ENCODE peak calls at places on chromosomes 4 and X, in ten cellular contexts. M is erythroblast; Z is putamen; Y is NCI-H524; X is H4; U is COLO829; C is hypothalamus; K is foreskin keratinocyte; H is lung; G is stimulated activated CD4-positive, alpha-beta T cell treated with anti-CD3 and anti-CD28 coated beads, Interleukin-2, amount 100 ng/mL, for 48 hours. N is an unnamed sample.

GRCh38 chr4:168993724-168994510 is 16.1 kb downstream of the CBR4 start:
- DNase-seq in Y (no peak), H (no peak), G (no peak), X (peak), Z (no peak), K (no peak), C (no peak), M (no peak), U (peak), N (no peak)

GRCh38 chr4:17060230-17060629 is 161.8 kb upstream of the LDB2 start:
- DNase-seq in H (no peak), Y (no peak), Z (no peak), C (no peak), K (no peak), M (no peak), U (no peak), X (no peak), G (no peak), N (no peak)

GRCh38 chrX:152904151-152905080 is 6.5 kb downstream of the ZNF185 start:
- DNase-seq in G (peak), M (peak), H (no peak), C (no peak), X (peak), Y (peak), K (no peak), Z (no peak), U (peak), N (peak)

GRCh38 chr4:153513596-153513995 is 47.4 kb downstream of the TMEM131L start:
- DNase-seq in U (no peak), X (no peak), M (no peak), K (peak), H (no peak), Z (no peak), G (no peak), Y (no peak), C (no peak), N (no peak)

GRCh38 chr4:71304289-71304850 is 34.5 kb upstream of the SLC4A4 start:
- DNase-seq in C (no peak), U (peak), X (no peak), M (no peak), K (peak), Z (no peak), H (no peak), G (no peak), Y (no peak), N (no peak)

GRCh38 chr4:149980941-149981340 is 97.3 kb upstream of the DCLK2 start:
- DNase-seq in G (peak), X (peak), Z (peak), C (no peak), H (no peak), U (peak), K (peak), Y (no peak), M (peak), N (peak)

GRCh38 chr4:100842856-100843255 is 325.0 kb upstream of the EMCN start:
- DNase-seq in Z (no peak), U (no peak), Y (no peak), K (no peak), G (no peak), M (no peak), H (no peak), X (peak), C (no peak), N (no peak)

GRCh38 chr4:159925770-159926169 is 822.9 kb downstream of the RAPGEF2 start:
- DNase-seq in K (peak), U (no peak), Z (no peak), C (no peak), H (no peak), G (no peak), X (no peak), Y (no peak), M (peak), N (no peak)

GRCh38 chr4:128061566-128062536 is 739 bp downstream of the LARP1B start:
- DNase-seq in C (peak), Y (peak), U (no peak), M (peak), H (peak), X (peak), G (peak), K (peak), Z (peak), N (peak)

GRCh38 chr4:59968796-59969195 is 1231.3 kb upstream of the ADGRL3 start:
- DNase-seq in Y (no peak), X (no peak), U (no peak), G (no peak), Z (no peak), H (no peak), M (no peak), K (no peak), C (no peak), N (no peak)

GRCh38 chrX:49172280-49172780 is 632 bp downstream of the PLP2 start:
- DNase-seq in K (peak), U (no peak), H (peak), G (peak), C (no peak), Z (no peak), X (peak), M (peak), Y (peak), N (peak)

GRCh38 chr4:75469896-75470295 is 44.3 kb downstream of the RCHY1 start:
- DNase-seq in M (no peak), U (no peak), C (no peak), Y (no peak), Z (no peak), G (no peak), K (no peak), H (no peak), X (no peak), N (no peak)

GRCh38 chr4:80500593-80500992 is 165.1 kb downstream of the CFAP299 start:
- DNase-seq in U (no peak), G (no peak), Z (no peak), C (no peak), Y (no peak), M (no peak), H (no peak), X (no peak), K (no peak), N (no peak)

GRCh38 chr4:163415668-163416067 is 57.9 kb downstream of the TKTL2 start:
- DNase-seq in H (no peak), M (no peak), K (no peak), Y (no peak), X (no peak), Z (no peak), U (no peak), G (no peak), C (no peak), N (no peak)

GRCh38 chr4:3461515-3462291 is 1.4 kb upstream of the DOK7 start:
- DNase-seq in H (peak), C (no peak), Y (no peak), U (no peak), Z (no peak), G (no peak), M (no peak), K (peak), X (peak), N (peak)

GRCh38 chr4:6381571-6382123 is 90.8 kb downstream of the PPP2R2C start:
- DNase-seq in C (no peak), G (no peak), H (no peak), U (no peak), K (no peak), Y (no peak), Z (no peak), X (no peak), M (no peak), N (no peak)

GRCh38 chrX:15761564-15762191 is 23.6 kb downstream of the CA5B start:
- DNase-seq in K (peak), C (no peak), X (peak), U (peak), G (no peak), Z (no peak), M (peak), H (no peak), Y (no peak), N (no peak)

GRCh38 chr4:72446353-72447055 is 122.5 kb downstream of the ADAMTS3 start:
- DNase-seq in Y (no peak), M (no peak), H (no peak), G (no peak), C (no peak), K (no peak), U (no peak), Z (no peak), X (no peak), N (no peak)